ENCODE peak calls at places on chromosomes 12 and 14, in eight cellular contexts. T is NCI-H1417 treated with DMSO at 0.1 percent for 48 hours, U is posterior cingulate gyrus, E is foreskin fibroblast, N is GM10248, G is M059J, Q is coronary artery, V is Daoy. S is an unnamed sample.
A peak's percentile ranks its signal among the peaks of the same experiment; 100 is the strongest.

GRCh38 chr14:25007832-25008231 is 42.1 kb downstream of the STXBP6 start:
- DNase-seq in T (no peak), U (no peak), E (no peak), N (no peak), G (peak; percentile 9), Q (no peak), V (peak; percentile 10), S (no peak)

GRCh38 chr14:75181426-75182062 is 5.1 kb upstream of the TMED10 start:
- DNase-seq in T (no peak), U (no peak), E (no peak), N (no peak), G (no peak), Q (no peak), V (no peak), S (no peak)

GRCh38 chr14:50943261-50943942 is 881 bp downstream of the PYGL start:
- DNase-seq in T (no peak), U (no peak), E (no peak), N (no peak), G (peak; percentile 60), Q (peak; percentile 76), V (peak; percentile 41), S (peak; percentile 34)

GRCh38 chr12:87086118-87086891 is 830.1 kb upstream of the MGAT4C start:
- DNase-seq in T (no peak), U (no peak), E (no peak), N (no peak), G (peak; percentile 69), Q (no peak), V (peak; percentile 42), S (no peak)

GRCh38 chr12:116520225-116520624 is 39.0 kb upstream of the MAP1LC3B2 start:
- DNase-seq in T (no peak), U (no peak), E (no peak), N (no peak), G (no peak), Q (no peak), V (no peak), S (no peak)

GRCh38 chr14:54002653-54003052 is 46.0 kb upstream of the BMP4 start:
- DNase-seq in T (no peak), U (no peak), E (peak; percentile 77), N (no peak), G (peak; percentile 41), Q (no peak), V (peak; percentile 39), S (no peak)

GRCh38 chr14:64971890-64972785 is at the start of gene RAB15:
- DNase-seq in T (no peak), U (no peak), E (peak; percentile 14), N (peak; percentile 67), G (peak; percentile 14), Q (peak; percentile 72), V (peak; percentile 60), S (no peak)

GRCh38 chr12:19482551-19483109 is 43.3 kb downstream of the AEBP2 start:
- DNase-seq in T (no peak), U (no peak), E (no peak), N (peak; percentile 53), G (no peak), Q (no peak), V (no peak), S (no peak)

GRCh38 chr12:67792185-67792584 is 143.6 kb downstream of the DYRK2 start:
- DNase-seq in T (no peak), U (no peak), E (no peak), N (no peak), G (no peak), Q (no peak), V (no peak), S (no peak)

GRCh38 chr12:62466018-62466595 is 519 bp upstream of the MON2 start:
- DNase-seq in T (no peak), U (no peak), E (peak; percentile 37), N (peak; percentile 47), G (peak; percentile 49), Q (no peak), V (peak; percentile 42), S (peak; percentile 30)